ENCODE peak calls at places on chromosomes 4 and X, in four cellular contexts. B is K562, S is HepG2, X is HCT116. D is an unnamed sample.

GRCh38 chr4:177448850-177449249 is 6.6 kb upstream of the AGA start:
- DNase-seq in B (no peak), S (no peak), X (no peak), D (no peak)

GRCh38 chrX:47571215-47571614 is 10.2 kb downstream of the ARAF start:
- DNase-seq in B (no peak), S (no peak), X (no peak), D (no peak)

GRCh38 chrX:13087322-13088154 is 43.1 kb upstream of the FAM9C start:
- DNase-seq in B (peak), S (no peak), X (no peak), D (no peak)

GRCh38 chrX:19869195-19869594 is 18.2 kb downstream of the SH3KBP1 start:
- DNase-seq in B (no peak), S (no peak), X (no peak), D (no peak)

GRCh38 chrX:49171752-49172279 is at the start of gene PLP2:
- DNase-seq in B (peak), S (no peak), X (no peak), D (peak)

GRCh38 chrX:9517062-9517461 is 52.2 kb downstream of the TBL1X start:
- DNase-seq in B (no peak), S (no peak), X (no peak), D (no peak)

GRCh38 chrX:110146521-110146920 is 143.6 kb downstream of the TMEM164 start:
- DNase-seq in B (peak), S (peak), X (peak), D (peak)

GRCh38 chr4:3715251-3716033 is 50.7 kb upstream of the ADRA2C start:
- DNase-seq in B (no peak), S (no peak), X (no peak), D (no peak)

GRCh38 chrX:44898411-44899221 is 25.6 kb downstream of the KDM6A start:
- DNase-seq in B (peak), S (peak), X (no peak), D (no peak)

GRCh38 chr4:105679186-105679585 is 29.3 kb downstream of the INTS12 start:
- DNase-seq in B (no peak), S (no peak), X (no peak), D (no peak)

GRCh38 chr4:142474398-142475087 is 371.6 kb downstream of the INPP4B start:
- DNase-seq in B (no peak), S (no peak), X (peak), D (no peak)

GRCh38 chr4:75434105-75434504 is 80.1 kb downstream of the RCHY1 start:
- DNase-seq in B (no peak), S (no peak), X (no peak), D (no peak)

GRCh38 chr4:153114771-153115321 is 89.4 kb upstream of the TRIM2 start:
- DNase-seq in B (no peak), S (no peak), X (peak), D (no peak)

GRCh38 chr4:101933855-101934254 is 143.3 kb downstream of the BANK1 start:
- DNase-seq in B (no peak), S (no peak), X (no peak), D (peak)

GRCh38 chr4:8419222-8420041 is 21.1 kb downstream of the ACOX3 start:
- DNase-seq in B (peak), S (no peak), X (no peak), D (no peak)

GRCh38 chrX:51743179-51743957 is at the start of gene GSPT2:
- DNase-seq in B (peak), S (no peak), X (no peak), D (peak)

GRCh38 chr4:121696641-121697461 is at the start of gene ANXA5:
- DNase-seq in B (peak), S (peak), X (peak), D (peak)

DNA sequence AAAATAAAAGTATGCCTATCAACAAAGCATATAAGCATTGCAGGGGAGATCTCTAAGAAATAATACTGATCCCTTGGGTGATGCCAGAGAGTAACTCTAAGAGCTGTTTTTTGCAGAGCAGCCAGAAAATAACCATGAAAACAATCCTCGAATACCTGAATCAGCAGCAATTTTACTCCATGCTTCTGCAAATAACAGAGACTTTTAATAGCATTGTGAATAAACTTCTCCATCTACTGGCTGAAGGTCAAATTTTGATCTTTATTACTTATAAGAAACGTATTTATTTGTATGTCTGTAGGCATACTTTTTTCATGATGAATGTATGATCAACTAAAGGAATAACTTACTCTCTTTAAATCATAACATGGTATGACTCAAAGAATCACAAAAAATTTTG is 334.5 kb downstream of the GALNTL6 start:
- DNase-seq in B (no peak), S (no peak), X (no peak), D (no peak)
- TF ChIP-seq ELF1 in B (no peak), S (no peak), X (no peak), D (no peak)

DNA sequence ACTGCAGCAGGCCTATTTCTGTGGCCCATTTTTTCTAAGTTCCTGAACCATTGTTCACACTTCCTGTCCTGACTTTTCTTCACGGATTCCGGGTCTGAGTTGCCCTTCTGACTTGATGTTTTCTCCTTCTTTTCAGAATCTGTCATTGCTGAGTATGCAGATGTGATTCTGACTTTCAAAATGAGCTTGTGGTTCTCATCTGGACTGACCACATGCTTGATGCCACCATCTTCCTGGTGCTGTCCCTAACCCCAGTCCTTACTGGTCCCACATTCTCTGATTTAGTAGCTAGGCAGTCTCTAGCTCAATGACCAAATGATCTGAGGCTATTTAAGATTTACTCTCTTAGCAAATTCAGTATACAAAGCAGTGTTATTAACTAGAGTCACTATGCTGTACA is 822.3 kb upstream of the TENM3 start:
- DNase-seq in B (no peak), S (no peak), X (no peak), D (no peak)
- TF ChIP-seq ELF1 in B (no peak), S (no peak), X (no peak), D (no peak)

GRCh38 chr4:145782756-145783155 is 102.8 kb downstream of the C4orf51 start:
- DNase-seq in B (no peak), S (no peak), X (no peak), D (no peak)
- TF ChIP-seq ELF1 in B (no peak), S (no peak), X (no peak), D (no peak)

DNA sequence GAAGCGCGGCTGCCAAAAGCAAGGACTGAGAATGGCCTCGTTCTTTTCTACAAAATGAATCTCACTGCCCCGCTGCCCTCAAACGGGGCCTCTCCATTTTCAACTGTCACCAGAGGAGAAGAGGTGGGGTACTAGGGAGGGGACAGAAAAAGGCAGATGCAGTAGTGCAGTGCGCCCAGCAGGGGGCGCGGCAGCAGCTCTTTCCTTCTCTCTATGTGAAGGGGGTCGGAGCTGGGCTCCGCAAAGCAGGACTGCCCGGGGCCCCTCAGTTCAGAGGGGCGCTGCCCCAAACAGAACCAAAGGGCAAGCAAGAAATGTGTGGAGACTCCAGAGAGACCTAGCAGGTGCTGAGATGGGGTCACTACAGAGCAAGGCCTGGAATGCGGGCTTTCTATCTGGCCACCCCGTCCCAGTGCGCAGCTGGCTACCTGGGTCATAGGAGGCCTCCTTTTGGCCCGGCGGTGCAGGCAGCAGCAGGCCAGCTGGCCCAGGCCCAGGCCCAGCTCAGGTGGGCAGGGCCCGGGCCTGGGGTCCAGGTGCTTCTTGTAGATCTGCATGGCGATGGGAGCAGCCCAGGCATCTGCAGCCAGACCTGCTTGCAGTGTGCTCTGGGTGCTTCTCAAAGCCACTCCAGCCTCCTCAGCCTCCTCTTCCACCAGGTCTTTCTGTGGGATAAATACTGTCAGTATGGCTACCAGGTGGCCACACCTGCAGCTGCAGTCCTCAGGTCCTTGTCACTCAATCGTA is 5.9 kb downstream of the IRAK1 start:
- DNase-seq in B (peak), S (no peak), X (no peak), D (peak)
- TF ChIP-seq ELF1 in B (no peak), S (no peak), X (no peak), D (no peak)

DNA sequence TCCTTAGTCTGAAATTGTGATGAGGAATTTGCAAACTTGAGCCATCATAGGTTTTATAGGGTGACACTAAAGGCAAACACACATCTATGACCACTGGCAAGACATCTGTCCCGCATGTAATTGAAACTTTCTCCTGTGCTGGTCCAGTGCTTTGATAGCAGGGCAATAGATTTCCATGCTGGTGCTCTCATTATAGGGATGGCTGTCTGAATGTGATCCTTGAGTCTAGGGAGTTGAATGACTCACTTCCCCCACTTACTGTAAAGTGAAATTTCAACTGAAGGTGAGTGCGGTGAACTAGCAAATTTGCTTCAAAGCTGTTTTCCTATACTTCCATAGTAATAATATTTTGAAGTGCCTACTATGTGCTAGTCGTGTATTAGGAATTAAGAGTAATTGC is 1630.0 kb downstream of the STIM2 start:
- DNase-seq in B (no peak), S (no peak), X (no peak), D (no peak)
- TF ChIP-seq ELF1 in B (no peak), S (no peak), X (no peak), D (no peak)

GRCh38 chrX:123859409-123859827 is 435 bp upstream of the XIAP start:
- DNase-seq in B (no peak), S (no peak), X (no peak), D (peak)
- TF ChIP-seq ELF1 in B (no peak), S (no peak), X (no peak), D (no peak)

GRCh38 chr4:54067163-54067562 is 2.8 kb upstream of the CHIC2 start:
- DNase-seq in B (no peak), S (no peak), X (peak), D (no peak)

GRCh38 chr4:54064317-54065275 is at the start of gene CHIC2:
- DNase-seq in B (peak), S (peak), X (peak), D (peak)

GRCh38 chr4:54066718-54067129 is 2.3 kb upstream of the CHIC2 start:
- DNase-seq in B (peak), S (no peak), X (no peak), D (no peak)

GRCh38 chr4:54065282-54066087 is 1.1 kb upstream of the CHIC2 start:
- DNase-seq in B (peak), S (no peak), X (no peak), D (no peak)

DNA sequence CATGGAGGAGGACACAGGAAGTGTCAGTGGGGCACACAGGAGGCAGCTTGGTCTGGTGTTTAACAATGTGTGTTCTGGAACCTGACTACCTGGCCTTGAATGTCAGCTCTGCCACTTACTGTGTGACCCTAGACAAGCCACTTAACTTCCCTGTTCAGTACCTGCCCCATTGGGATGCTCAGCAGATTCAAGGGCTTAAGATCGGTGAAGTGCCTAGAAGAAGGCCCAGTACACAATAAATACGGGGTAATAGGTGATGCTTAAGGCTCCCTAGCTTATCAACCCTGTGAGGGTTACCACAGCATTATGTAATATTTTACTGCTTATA is 1.6 kb upstream of the CHIC2 start:
- DNase-seq in B (peak), S (no peak), X (no peak), D (no peak)
- TF ChIP-seq ELF1 in B (no peak), S (no peak), X (no peak), D (no peak)

GRCh38 chr4:7327341-7327885 is 107.3 kb downstream of the PSAPL1 start:
- DNase-seq in B (no peak), S (no peak), X (no peak), D (no peak)

GRCh38 chr4:7326306-7326692 is 108.4 kb downstream of the PSAPL1 start:
- DNase-seq in B (no peak), S (no peak), X (no peak), D (no peak)

GRCh38 chr4:7325541-7325940 is 109.2 kb downstream of the PSAPL1 start:
- DNase-seq in B (no peak), S (no peak), X (no peak), D (no peak)

GRCh38 chr4:7328162-7328912 is 106.4 kb downstream of the PSAPL1 start:
- DNase-seq in B (no peak), S (no peak), X (no peak), D (no peak)

GRCh38 chr4:7326693-7327340 is 107.9 kb downstream of the PSAPL1 start:
- DNase-seq in B (no peak), S (no peak), X (no peak), D (peak)
- TF ChIP-seq ELF1 in B (no peak), S (no peak), X (no peak), D (no peak)

DNA sequence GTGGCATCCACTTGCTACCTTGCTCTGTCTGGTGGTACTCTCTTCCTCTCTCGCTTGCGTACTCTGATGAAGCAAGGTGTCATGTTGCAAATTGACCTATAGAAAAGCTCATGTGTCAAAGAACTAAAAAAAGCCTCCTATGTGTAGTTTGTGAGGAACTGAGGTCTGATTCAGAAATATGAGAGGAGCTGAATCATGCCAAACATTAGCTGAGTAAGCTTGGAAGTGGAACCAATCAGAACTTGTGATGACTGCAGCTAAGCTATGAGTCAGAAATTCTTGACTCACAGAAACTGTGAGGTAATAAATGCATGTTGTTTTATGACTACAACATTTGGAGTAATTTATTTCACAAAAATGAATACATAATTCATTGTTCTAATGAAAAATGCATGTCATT is 2138.8 kb downstream of the PCDH7 start:
- DNase-seq in B (no peak), S (no peak), X (peak), D (no peak)
- TF ChIP-seq ELF1 in B (no peak), S (no peak), X (no peak), D (no peak)

D was measured in SK-N-SH.